ENCODE peak calls at places on chromosome 16, in ten cellular contexts. M is CD8-positive, alpha-beta T cell; J is nephron progenitor cell; K is choroid plexus epithelial cell; Q is thoracic aorta; C is neural progenitor cell; T is fibroblast of pulmonary artery; B is astrocyte; F is GM13977; U is astrocyte of the spinal cord. O is an unnamed sample.

GRCh38 chr16:23572394-23572793 is 14.9 kb downstream of the UBFD1 start:
- DNase-seq in M (no peak), J (no peak), K (no peak), Q (no peak), C (no peak), T (no peak), B (no peak), F (no peak), U (no peak), O (no peak)

GRCh38 chr16:12120331-12120981 is 143.9 kb downstream of the SNX29 start:
- DNase-seq in M (no peak), J (peak), K (peak), Q (peak), C (no peak), T (peak), B (peak), F (no peak), U (peak), O (no peak)

GRCh38 chr16:81431554-81432353 is 12.9 kb upstream of the CMIP start:
- DNase-seq in M (no peak), J (no peak), K (peak), Q (no peak), C (peak), T (peak), B (peak), F (no peak), U (peak), O (no peak)

GRCh38 chr16:1180772-1181714 is 28.1 kb downstream of the CACNA1H start:
- DNase-seq in M (no peak), J (peak), K (peak), Q (no peak), C (peak), T (no peak), B (no peak), F (no peak), U (no peak), O (no peak)

GRCh38 chr16:69176033-69176780 is 10.8 kb upstream of the SNTB2 start:
- DNase-seq in M (no peak), J (no peak), K (peak), Q (no peak), C (no peak), T (peak), B (peak), F (no peak), U (peak), O (no peak)

GRCh38 chr16:81797443-81797842 is 18.4 kb downstream of the PLCG2 start:
- DNase-seq in M (no peak), J (no peak), K (no peak), Q (no peak), C (no peak), T (no peak), B (no peak), F (peak), U (no peak), O (no peak)

GRCh38 chr16:22886908-22887307 is 72.9 kb downstream of the HS3ST2 start:
- DNase-seq in M (no peak), J (no peak), K (no peak), Q (no peak), C (no peak), T (no peak), B (no peak), F (no peak), U (no peak), O (no peak)

GRCh38 chr16:7390974-7391373 is 58.3 kb downstream of the RBFOX1 start:
- DNase-seq in M (no peak), J (no peak), K (no peak), Q (no peak), C (no peak), T (no peak), B (no peak), F (no peak), U (no peak), O (no peak)

GRCh38 chr16:540645-541340 is 13.3 kb downstream of the CAPN15 start:
- DNase-seq in M (no peak), J (no peak), K (no peak), Q (no peak), C (no peak), T (no peak), B (no peak), F (no peak), U (no peak), O (no peak)

GRCh38 chr16:4415538-4416199 is 727 bp downstream of the CORO7 start:
- DNase-seq in M (peak), J (peak), K (no peak), Q (no peak), C (peak), T (no peak), B (no peak), F (peak), U (no peak), O (peak)

GRCh38 chr16:30395992-30396560 is 856 bp downstream of the ZNF48 start:
- DNase-seq in M (no peak), J (no peak), K (no peak), Q (no peak), C (no peak), T (no peak), B (no peak), F (no peak), U (no peak), O (no peak)

GRCh38 chr16:87472935-87473334 is 19.9 kb downstream of the ZCCHC14 start:
- DNase-seq in M (no peak), J (no peak), K (no peak), Q (no peak), C (no peak), T (no peak), B (no peak), F (no peak), U (no peak), O (no peak)

GRCh38 chr16:87474566-87474996 is 18.2 kb downstream of the ZCCHC14 start:
- DNase-seq in M (no peak), J (no peak), K (no peak), Q (no peak), C (no peak), T (no peak), B (no peak), F (no peak), U (no peak), O (no peak)

GRCh38 chr16:87471278-87472141 is 21.3 kb downstream of the ZCCHC14 start:
- DNase-seq in M (no peak), J (peak), K (peak), Q (no peak), C (peak), T (no peak), B (no peak), F (no peak), U (no peak), O (no peak)

GRCh38 chr16:87472142-87472778 is 20.6 kb downstream of the ZCCHC14 start:
- DNase-seq in M (no peak), J (no peak), K (no peak), Q (no peak), C (no peak), T (no peak), B (no peak), F (no peak), U (no peak), O (no peak)

DNA sequence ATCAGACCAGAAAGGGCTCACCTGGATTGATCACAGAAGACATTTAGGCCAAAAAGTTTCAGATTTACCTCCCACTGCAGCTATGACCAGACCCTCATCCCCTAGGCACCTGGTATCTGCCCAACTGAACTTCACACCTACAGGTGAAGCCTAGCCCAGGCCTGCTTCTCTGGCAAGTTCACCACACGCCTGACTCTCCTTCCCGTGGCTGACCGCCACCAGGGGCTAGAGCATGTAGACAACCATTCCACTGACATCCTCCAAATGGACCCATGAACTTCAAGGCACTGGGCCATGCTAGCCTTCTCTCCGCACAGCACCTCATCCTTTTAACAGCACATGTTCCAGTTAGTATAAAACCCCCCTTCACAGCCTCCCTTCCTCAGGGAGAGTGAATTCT is 18.8 kb downstream of the ZCCHC14 start:
- DNase-seq in M (no peak), J (no peak), K (no peak), Q (no peak), C (no peak), T (no peak), B (no peak), F (no peak), U (no peak), O (no peak)
- TF ChIP-seq CTCF in M (no peak), J (no peak), K (no peak), Q (no peak), C (no peak), T (no peak), B (no peak), F (no peak), U (no peak), O (peak)

GRCh38 chr16:66278604-66279262 is 87.8 kb upstream of the CDH5 start:
- DNase-seq in M (no peak), J (no peak), K (no peak), Q (no peak), C (no peak), T (no peak), B (no peak), F (no peak), U (no peak), O (peak)
- TF ChIP-seq CTCF in M (no peak), J (no peak), K (peak), Q (no peak), C (peak), T (no peak), B (no peak), F (no peak), U (no peak), O (peak)

GRCh38 chr16:68083861-68084503 is 1.2 kb upstream of the NFATC3 start:
- DNase-seq in M (no peak), J (peak), K (peak), Q (no peak), C (peak), T (no peak), B (peak), F (no peak), U (no peak), O (no peak)
- TF ChIP-seq CTCF in M (no peak), J (no peak), K (peak), Q (no peak), C (no peak), T (no peak), B (no peak), F (no peak), U (no peak), O (peak)

GRCh38 chr16:9013508-9013864 is 49.8 kb upstream of the USP7 start:
- DNase-seq in M (no peak), J (no peak), K (no peak), Q (no peak), C (no peak), T (no peak), B (no peak), F (no peak), U (no peak), O (no peak)

GRCh38 chr16:9012330-9012729 is 48.6 kb upstream of the USP7 start:
- DNase-seq in M (no peak), J (no peak), K (no peak), Q (no peak), C (no peak), T (no peak), B (no peak), F (no peak), U (no peak), O (no peak)

GRCh38 chr16:9014389-9014788 is 50.7 kb upstream of the USP7 start:
- DNase-seq in M (no peak), J (no peak), K (no peak), Q (no peak), C (no peak), T (no peak), B (no peak), F (no peak), U (no peak), O (no peak)

GRCh38 chr16:9015489-9015888 is 51.8 kb upstream of the USP7 start:
- DNase-seq in M (no peak), J (no peak), K (no peak), Q (no peak), C (no peak), T (no peak), B (no peak), F (no peak), U (no peak), O (no peak)

GRCh38 chr16:9012848-9013507 is 49.3 kb upstream of the USP7 start:
- DNase-seq in M (no peak), J (peak), K (no peak), Q (no peak), C (peak), T (peak), B (no peak), F (no peak), U (peak), O (peak)
- TF ChIP-seq CTCF in M (no peak), J (no peak), K (peak), Q (no peak), C (peak), T (no peak), B (no peak), F (peak), U (peak), O (peak)

GRCh38 chr16:53707671-53708070 is 3.7 kb downstream of the FTO start:
- DNase-seq in M (no peak), J (no peak), K (no peak), Q (no peak), C (no peak), T (peak), B (no peak), F (no peak), U (no peak), O (no peak)

GRCh38 chr16:53708490-53708889 is 4.5 kb downstream of the FTO start:
- DNase-seq in M (no peak), J (no peak), K (no peak), Q (no peak), C (no peak), T (no peak), B (no peak), F (no peak), U (no peak), O (no peak)

GRCh38 chr16:53704445-53704813 is 473 bp downstream of the FTO start:
- DNase-seq in M (no peak), J (no peak), K (no peak), Q (no peak), C (peak), T (no peak), B (no peak), F (no peak), U (peak), O (no peak)

GRCh38 chr16:53703590-53704444 is at the start of the genes FTO and RPGRIP1L:
- DNase-seq in M (peak), J (peak), K (peak), Q (peak), C (peak), T (peak), B (peak), F (peak), U (peak), O (peak)
- TF ChIP-seq CTCF in M (no peak), J (no peak), K (no peak), Q (peak), C (peak), T (no peak), B (no peak), F (no peak), U (no peak), O (no peak)

GRCh38 chr16:46689492-46690280 is at the start of gene ORC6:
- DNase-seq in M (peak), J (peak), K (peak), Q (peak), C (peak), T (peak), B (peak), F (peak), U (peak), O (peak)

GRCh38 chr16:46688657-46689491 is at the start of gene VPS35:
- DNase-seq in M (peak), J (peak), K (peak), Q (peak), C (peak), T (peak), B (peak), F (peak), U (peak), O (peak)

GRCh38 chr16:46687486-46687885 is 1.5 kb downstream of the VPS35 start:
- DNase-seq in M (no peak), J (no peak), K (no peak), Q (no peak), C (no peak), T (no peak), B (no peak), F (no peak), U (no peak), O (no peak)

GRCh38 chr16:46686815-46687473 is 2.0 kb downstream of the VPS35 start:
- DNase-seq in M (no peak), J (no peak), K (no peak), Q (no peak), C (no peak), T (no peak), B (no peak), F (no peak), U (no peak), O (no peak)

GRCh38 chr16:46688101-46688656 is 799 bp downstream of the VPS35 start:
- DNase-seq in M (no peak), J (no peak), K (peak), Q (no peak), C (no peak), T (peak), B (peak), F (no peak), U (peak), O (no peak)
- TF ChIP-seq CTCF in M (no peak), J (peak), K (peak), Q (no peak), C (no peak), T (no peak), B (no peak), F (peak), U (no peak), O (no peak)

GRCh38 chr16:66961065-66961744 is at the start of gene CES3:
- DNase-seq in M (peak), J (peak), K (peak), Q (no peak), C (peak), T (peak), B (peak), F (peak), U (peak), O (peak)
- TF ChIP-seq CTCF in M (peak), J (peak), K (peak), Q (peak), C (peak), T (peak), B (peak), F (peak), U (peak), O (peak)

GRCh38 chr16:17469742-17470001 is 1.1 kb downstream of the XYLT1 start:
- DNase-seq in M (no peak), J (no peak), K (no peak), Q (no peak), C (no peak), T (no peak), B (no peak), F (no peak), U (no peak), O (peak)

GRCh38 chr16:17466876-17467275 is 3.9 kb downstream of the XYLT1 start:
- DNase-seq in M (no peak), J (no peak), K (no peak), Q (no peak), C (no peak), T (no peak), B (no peak), F (no peak), U (no peak), O (no peak)

GRCh38 chr16:17468611-17469010 is 2.1 kb downstream of the XYLT1 start:
- DNase-seq in M (no peak), J (no peak), K (no peak), Q (no peak), C (peak), T (no peak), B (no peak), F (no peak), U (no peak), O (no peak)

GRCh38 chr16:17469011-17469741 is 1.6 kb downstream of the XYLT1 start:
- DNase-seq in M (no peak), J (no peak), K (peak), Q (no peak), C (peak), T (peak), B (peak), F (no peak), U (peak), O (peak)

DNA sequence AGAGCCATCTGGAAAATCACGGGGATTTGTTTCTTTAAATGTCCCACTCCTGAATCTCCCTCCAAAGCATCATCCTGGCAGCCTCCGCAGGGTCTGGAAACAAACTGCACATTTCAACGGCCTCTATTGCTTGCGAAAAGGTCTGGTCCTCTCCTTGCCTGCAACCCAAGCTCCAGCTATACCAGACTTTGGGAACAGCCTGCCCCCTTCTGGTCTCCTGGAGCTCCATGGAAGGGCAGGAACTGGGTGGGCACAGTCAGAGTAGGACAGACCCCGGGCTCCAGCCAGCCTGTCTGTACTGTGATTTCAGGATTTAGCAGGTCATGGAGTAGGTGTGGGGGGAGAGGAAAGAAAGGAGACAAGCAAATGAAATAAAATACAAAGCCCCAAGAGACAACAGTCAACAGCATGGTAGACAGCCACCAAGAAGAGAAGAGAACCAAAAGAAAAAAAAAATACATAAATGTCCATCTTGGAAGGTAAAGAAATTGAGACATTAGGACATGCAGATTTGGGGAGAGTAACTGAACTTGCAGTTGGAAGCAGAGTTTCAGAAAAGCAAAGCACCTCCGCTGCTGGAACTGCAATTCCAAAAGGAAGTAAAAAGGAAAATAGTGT is 2.7 kb downstream of the XYLT1 start:
- DNase-seq in M (no peak), J (peak), K (peak), Q (no peak), C (peak), T (peak), B (peak), F (no peak), U (peak), O (peak)
- TF ChIP-seq CTCF in M (peak), J (peak), K (peak), Q (peak), C (peak), T (peak), B (peak), F (peak), U (peak), O (peak)

GRCh38 chr16:89600427-89600826 is 13.0 kb upstream of the DPEP1 start:
- DNase-seq in M (no peak), J (no peak), K (no peak), Q (no peak), C (no peak), T (no peak), B (no peak), F (no peak), U (no peak), O (no peak)
- TF ChIP-seq CTCF in M (no peak), J (no peak), K (no peak), Q (no peak), C (no peak), T (no peak), B (no peak), F (no peak), U (no peak), O (no peak)

GRCh38 chr16:28875134-28876015 is 2.9 kb upstream of the ATP2A1 start:
- DNase-seq in M (no peak), J (no peak), K (no peak), Q (no peak), C (no peak), T (no peak), B (no peak), F (no peak), U (no peak), O (no peak)
- TF ChIP-seq CTCF in M (no peak), J (no peak), K (no peak), Q (no peak), C (no peak), T (no peak), B (no peak), F (no peak), U (no peak), O (no peak)

O was measured in endodermal cell.